ENCODE peak calls at places on chromosomes 12 and 14, in four cellular contexts. N, S, U and V are unnamed samples.

GRCh38 chr14:91394105-91395081 is 23.2 kb downstream of the CCDC88C start:
- DNase-seq in N (no peak), S (no peak), U (peak), V (peak)

GRCh38 chr12:53123578-53124351 is 20.5 kb downstream of the SOAT2 start:
- DNase-seq in N (no peak), S (no peak), U (no peak), V (no peak)

GRCh38 chr14:99726538-99727095 is 42.5 kb downstream of the CYP46A1 start:
- DNase-seq in N (no peak), S (no peak), U (no peak), V (no peak)

GRCh38 chr14:22434030-22434429 is 155.0 kb downstream of the DAD1 start:
- DNase-seq in N (no peak), S (no peak), U (no peak), V (no peak)

GRCh38 chr12:5203274-5203673 is 159.6 kb downstream of the KCNA5 start:
- DNase-seq in N (no peak), S (no peak), U (no peak), V (no peak)

GRCh38 chr12:60494249-60494648 is 898.4 kb downstream of the SLC16A7 start:
- DNase-seq in N (no peak), S (no peak), U (peak), V (no peak)

GRCh38 chr12:52208424-52209165 is 16.8 kb upstream of the KRT80 start:
- DNase-seq in N (no peak), S (no peak), U (no peak), V (no peak)

GRCh38 chr14:20197459-20197858 is 6.8 kb downstream of the OR11G2 start:
- DNase-seq in N (no peak), S (no peak), U (no peak), V (no peak)

GRCh38 chr12:27305673-27306504 is 26.7 kb upstream of the BMAL2 start:
- DNase-seq in N (peak), S (no peak), U (peak), V (no peak)

GRCh38 chr14:74856366-74856765 is 19.6 kb downstream of the PROX2 start:
- DNase-seq in N (no peak), S (no peak), U (peak), V (no peak)

GRCh38 chr14:68631691-68632590 is 160.9 kb downstream of the ZFP36L1 start:
- DNase-seq in N (no peak), S (no peak), U (no peak), V (no peak)

GRCh38 chr14:94364964-94365363 is 23.4 kb downstream of the SERPINA1 start:
- DNase-seq in N (no peak), S (no peak), U (no peak), V (no peak)

GRCh38 chr12:120234643-120235368 is 30.7 kb downstream of the PXN start:
- DNase-seq in N (no peak), S (no peak), U (peak), V (peak)

GRCh38 chr12:21773263-21773741 is 1.2 kb downstream of the KCNJ8 start:
- DNase-seq in N (no peak), S (no peak), U (peak), V (peak)

GRCh38 chr12:104122298-104122697 is 15.7 kb downstream of the NFYB start:
- DNase-seq in N (no peak), S (no peak), U (no peak), V (peak)